ENCODE peak calls at places on chromosomes 2 and 18, in six cellular contexts. O is fibroblast of pulmonary artery, P is breast epithelium, H is mucosa of descending colon, D is GM12865, B is HFF-Myc. Y is an unnamed sample.

GRCh38 chr2:37350034-37350433 is 5.6 kb downstream of the QPCT start:
- DNase-seq in O (no peak), P (no peak), H (peak; percentile 62), D (peak; percentile 48), B (no peak), Y (no peak)

GRCh38 chr2:20378891-20379519 is 28.4 kb upstream of the PUM2 start:
- DNase-seq in O (peak; percentile 89), P (peak; percentile 81), H (peak; percentile 87), D (no peak), B (peak; percentile 49), Y (no peak)

GRCh38 chr2:173053043-173053699 is 22.5 kb upstream of the MAP3K20 start:
- DNase-seq in O (no peak), P (no peak), H (no peak), D (no peak), B (no peak), Y (no peak)

GRCh38 chr2:159912580-159912979 is 114.6 kb upstream of the CD302 start:
- DNase-seq in O (no peak), P (no peak), H (no peak), D (no peak), B (no peak), Y (no peak)

GRCh38 chr2:6952116-6952515 is 34.9 kb downstream of the RNF144A start:
- DNase-seq in O (no peak), P (no peak), H (no peak), D (no peak), B (no peak), Y (no peak)

GRCh38 chr2:28449489-28450395 is 46.1 kb upstream of the PLB1 start:
- DNase-seq in O (peak; percentile 41), P (no peak), H (no peak), D (peak; percentile 61), B (no peak), Y (no peak)

GRCh38 chr2:240285725-240286124 is 145.3 kb upstream of the OTOS start:
- DNase-seq in O (no peak), P (no peak), H (no peak), D (no peak), B (no peak), Y (no peak)

GRCh38 chr2:28615691-28616090 is 119.8 kb downstream of the PLB1 start:
- DNase-seq in O (no peak), P (no peak), H (no peak), D (no peak), B (no peak), Y (no peak)

GRCh38 chr2:69582582-69583176 is 60.9 kb downstream of the AAK1 start:
- DNase-seq in O (peak; percentile 47), P (no peak), H (no peak), D (peak; percentile 41), B (no peak), Y (peak; percentile 55)

GRCh38 chr2:61138859-61139258 is 23.1 kb upstream of the C2orf74 start:
- DNase-seq in O (no peak), P (no peak), H (no peak), D (no peak), B (no peak), Y (no peak)

GRCh38 chr2:206535587-206535986 is 92.3 kb downstream of the ADAM23 start:
- DNase-seq in O (no peak), P (no peak), H (no peak), D (peak; percentile 23), B (no peak), Y (no peak)

GRCh38 chr2:240124651-240125030 is 11.5 kb downstream of the COPS9 start:
- DNase-seq in O (no peak), P (no peak), H (no peak), D (no peak), B (no peak), Y (no peak)

GRCh38 chr2:212727751-212728150 is 189.1 kb upstream of the ERBB4 start:
- DNase-seq in O (no peak), P (no peak), H (no peak), D (peak; percentile 81), B (no peak), Y (no peak)

GRCh38 chr2:219127236-219127635 is 33.4 kb downstream of the NHEJ1 start:
- DNase-seq in O (no peak), P (no peak), H (no peak), D (no peak), B (no peak), Y (no peak)

GRCh38 chr18:70243545-70243944 is 38.1 kb upstream of the RTTN start:
- DNase-seq in O (no peak), P (no peak), H (no peak), D (no peak), B (no peak), Y (no peak)

GRCh38 chr2:9993490-9994165 is 42.1 kb downstream of the GRHL1 start:
- DNase-seq in O (no peak), P (no peak), H (no peak), D (no peak), B (no peak), Y (no peak)

GRCh38 chr18:54149078-54149697 is 75.3 kb downstream of the MBD2 start:
- DNase-seq in O (peak; percentile 92), P (no peak), H (no peak), D (peak; percentile 85), B (peak; percentile 75), Y (no peak)

GRCh38 chr2:45256867-45257641 is 247.8 kb upstream of the SIX2 start:
- DNase-seq in O (no peak), P (no peak), H (no peak), D (no peak), B (no peak), Y (no peak)

GRCh38 chr2:241193276-241193675 is 4.8 kb downstream of the ANO7 start:
- DNase-seq in O (no peak), P (no peak), H (no peak), D (no peak), B (no peak), Y (no peak)

GRCh38 chr2:36301843-36302242 is 53.7 kb upstream of the CRIM1 start:
- DNase-seq in O (no peak), P (no peak), H (no peak), D (no peak), B (no peak), Y (no peak)

GRCh38 chr18:22789600-22789999 is 143.5 kb upstream of the RBBP8 start:
- DNase-seq in O (no peak), P (no peak), H (no peak), D (no peak), B (no peak), Y (no peak)

GRCh38 chr2:177101930-177102329 is 110.7 kb upstream of the HNRNPA3 start:
- DNase-seq in O (no peak), P (no peak), H (no peak), D (no peak), B (no peak), Y (no peak)

GRCh38 chr2:109379507-109379906 is 234.3 kb downstream of the SEPTIN10 start:
- DNase-seq in O (no peak), P (no peak), H (no peak), D (no peak), B (no peak), Y (no peak)

GRCh38 chr2:33034784-33035183 is 88.0 kb downstream of the LTBP1 start:
- DNase-seq in O (peak; percentile 74), P (no peak), H (no peak), D (no peak), B (no peak), Y (no peak)

GRCh38 chr2:20647764-20648164 is 3.1 kb downstream of the HS1BP3 start:
- DNase-seq in O (no peak), P (no peak), H (no peak), D (no peak), B (no peak), Y (no peak)

GRCh38 chr2:9914384-9915065 is 37.0 kb upstream of the GRHL1 start:
- DNase-seq in O (peak; percentile 63), P (no peak), H (no peak), D (peak; percentile 89), B (peak; percentile 79), Y (no peak)

GRCh38 chr2:46187112-46187618 is 110.0 kb upstream of the EPAS1 start:
- DNase-seq in O (peak; percentile 74), P (no peak), H (peak; percentile 60), D (peak; percentile 69), B (peak; percentile 82), Y (peak; percentile 35)

GRCh38 chr2:232482301-232483238 is 5.1 kb downstream of the ECEL1 start:
- DNase-seq in O (no peak), P (no peak), H (peak; percentile 12), D (no peak), B (no peak), Y (no peak)

GRCh38 chr2:231886071-231886681 is 40.0 kb downstream of the NPPC start:
- DNase-seq in O (no peak), P (no peak), H (no peak), D (peak; percentile 31), B (no peak), Y (no peak)

GRCh38 chr2:191795711-191796110 is 51.2 kb downstream of the CAVIN2 start:
- DNase-seq in O (no peak), P (no peak), H (no peak), D (no peak), B (no peak), Y (no peak)

GRCh38 chr2:108593547-108594098 is 59.4 kb downstream of the LIMS1 start:
- DNase-seq in O (peak; percentile 83), P (no peak), H (no peak), D (no peak), B (peak; percentile 75), Y (no peak)

GRCh38 chr2:68368657-68369339 is 3.7 kb downstream of the PLEK start:
- DNase-seq in O (peak; percentile 60), P (no peak), H (no peak), D (no peak), B (peak; percentile 57), Y (no peak)

GRCh38 chr2:218008060-218009040 is 5.6 kb upstream of the TNS1 start:
- DNase-seq in O (peak; percentile 44), P (no peak), H (no peak), D (no peak), B (no peak), Y (no peak)
- H3K4me3 ChIP-seq in O (no peak overlapping the region), P (no peak overlapping the region), H (no peak overlapping the region), D (no peak overlapping the region), B (no peak overlapping the region), Y (no peak overlapping the region)

DNA sequence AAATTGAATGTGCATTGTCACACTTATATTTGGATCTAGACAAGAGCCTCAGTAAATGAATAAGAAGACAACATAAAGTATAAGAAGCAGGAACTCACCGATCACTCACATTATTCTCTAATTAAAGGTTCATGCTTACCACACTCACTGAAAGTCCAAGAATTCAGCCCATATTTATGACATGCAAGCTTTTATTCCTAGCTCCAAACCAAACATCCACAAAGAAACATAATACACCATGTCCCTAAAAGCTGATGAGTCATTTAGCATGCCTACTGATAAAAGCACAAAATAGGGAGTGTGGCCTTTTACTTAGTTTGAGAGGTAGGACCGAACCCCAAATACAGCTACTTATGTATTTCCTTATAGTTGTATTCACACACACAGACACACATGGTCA is 1094.6 kb upstream of the CDH2 start:
- DNase-seq in O (peak; percentile 45), P (no peak), H (no peak), D (no peak), B (no peak), Y (no peak)
- H3K4me3 ChIP-seq in O (no peak overlapping the region), P (no peak overlapping the region), H (no peak overlapping the region), D (no peak overlapping the region), B (no peak overlapping the region), Y (no peak overlapping the region)

GRCh38 chr2:190415794-190416729 is 7.9 kb downstream of the MFSD6 start:
- DNase-seq in O (no peak), P (no peak), H (no peak), D (peak; percentile 43), B (no peak), Y (no peak)
- H3K4me3 ChIP-seq in O (no peak overlapping the region), P (no peak overlapping the region), H (no peak overlapping the region), D (peak overlapping the region; percentile 40), B (no peak overlapping the region), Y (no peak overlapping the region)

GRCh38 chr2:19355931-19356544 is 2.4 kb downstream of the OSR1 start:
- DNase-seq in O (no peak), P (no peak), H (no peak), D (no peak), B (no peak), Y (no peak)
- H3K4me3 ChIP-seq in O (peak overlapping the region; percentile 76), P (peak overlapping the region; percentile 80), H (no peak overlapping the region), D (no peak overlapping the region), B (peak overlapping the region; percentile 62), Y (no peak overlapping the region)

GRCh38 chr2:30232801-30233130 is 1.4 kb downstream of the LBH start:
- DNase-seq in O (peak; percentile 29), P (no peak), H (no peak), D (no peak), B (no peak), Y (no peak)
- H3K4me3 ChIP-seq in O (peak overlapping the region; percentile 62), P (peak overlapping the region; percentile 77), H (peak overlapping the region; percentile 18), D (peak overlapping the region; percentile 56), B (peak overlapping the region; percentile 47), Y (peak overlapping the region; percentile 60)